ENCODE peak calls at places on chromosomes 11 and 22, in five cellular contexts. F, U, V, Q and M are unnamed samples.

GRCh38 chr11:1928891-1929541 is 9.5 kb downstream of the TNNT3 start:
- DNase-seq in F (no peak), U (peak; percentile 29), V (no peak), Q (no peak), M (no peak)

GRCh38 chr22:33248927-33249326 is 190.7 kb upstream of the SYN3 start:
- DNase-seq in F (no peak), U (no peak), V (no peak), Q (no peak), M (no peak)

GRCh38 chr22:30989473-30989872 is 20.4 kb downstream of the TUG1 start:
- DNase-seq in F (no peak), U (no peak), V (no peak), Q (no peak), M (no peak)

GRCh38 chr22:35037089-35037488 is 28.9 kb upstream of the ISX start:
- DNase-seq in F (no peak), U (no peak), V (peak; percentile 2), Q (peak; percentile 7), M (peak; percentile 13)

GRCh38 chr11:121312483-121312882 is 19.9 kb downstream of the SC5D start:
- DNase-seq in F (no peak), U (no peak), V (no peak), Q (no peak), M (no peak)

GRCh38 chr11:120529214-120529613 is 17.7 kb downstream of the GRIK4 start:
- DNase-seq in F (no peak), U (no peak), V (no peak), Q (no peak), M (no peak)

GRCh38 chr11:80383655-80384054 is 942.8 kb upstream of the TENM4 start:
- DNase-seq in F (peak; percentile 44), U (peak; percentile 32), V (no peak), Q (no peak), M (no peak)

GRCh38 chr11:206516-207212 is 535 bp downstream of the BET1L start:
- DNase-seq in F (peak; percentile 54), U (peak; percentile 56), V (peak; percentile 65), Q (peak; percentile 46), M (no peak)

GRCh38 chr11:23502821-23503220 is 642.5 kb upstream of the CCDC179 start:
- DNase-seq in F (no peak), U (no peak), V (no peak), Q (no peak), M (no peak)

GRCh38 chr11:134785059-134785458 is 373.0 kb upstream of the B3GAT1 start:
- DNase-seq in F (no peak), U (no peak), V (no peak), Q (no peak), M (no peak)

GRCh38 chr11:82523141-82523540 is 210.5 kb downstream of the FAM181B start:
- DNase-seq in F (peak; percentile 13), U (no peak), V (no peak), Q (no peak), M (no peak)

GRCh38 chr11:125326126-125326525 is 161.6 kb downstream of the PKNOX2 start:
- DNase-seq in F (no peak), U (no peak), V (no peak), Q (no peak), M (no peak)

GRCh38 chr11:13668957-13669521 is 571 bp downstream of the FAR1 start:
- DNase-seq in F (peak; percentile 55), U (no peak), V (peak; percentile 67), Q (peak; percentile 66), M (peak; percentile 64)

GRCh38 chr22:45349916-45350315 is 40.2 kb downstream of the FAM118A start:
- DNase-seq in F (no peak), U (no peak), V (no peak), Q (no peak), M (no peak)

GRCh38 chr22:17375914-17376614 is 6.8 kb downstream of the CECR2 start:
- DNase-seq in F (no peak), U (no peak), V (no peak), Q (no peak), M (no peak)

GRCh38 chr11:103889679-103890078 is 146.8 kb upstream of the DDI1 start:
- DNase-seq in F (no peak), U (no peak), V (peak; percentile 23), Q (no peak), M (no peak)

GRCh38 chr11:11538277-11538960 is 83.4 kb downstream of the GALNT18 start:
- DNase-seq in F (peak; percentile 30), U (peak; percentile 77), V (no peak), Q (no peak), M (no peak)

GRCh38 chr11:12175694-12176241 is 65.4 kb downstream of the MICAL2 start:
- DNase-seq in F (peak; percentile 38), U (no peak), V (peak; percentile 94), Q (no peak), M (peak; percentile 60)

GRCh38 chr22:43726296-43726695 is 85.8 kb downstream of the EFCAB6 start:
- DNase-seq in F (no peak), U (no peak), V (peak; percentile 30), Q (no peak), M (no peak)

GRCh38 chr11:32416301-32416700 is 19.0 kb downstream of the WT1 start:
- DNase-seq in F (no peak), U (no peak), V (no peak), Q (no peak), M (no peak)

GRCh38 chr11:32420937-32421532 is 14.3 kb downstream of the WT1 start:
- DNase-seq in F (no peak), U (peak; percentile 16), V (no peak), Q (peak; percentile 4), M (peak; percentile 83)

GRCh38 chr11:32420139-32420538 is 15.2 kb downstream of the WT1 start:
- DNase-seq in F (no peak), U (no peak), V (no peak), Q (no peak), M (no peak)

GRCh38 chr11:32421992-32422391 is 13.3 kb downstream of the WT1 start:
- DNase-seq in F (no peak), U (no peak), V (no peak), Q (no peak), M (no peak)

DNA sequence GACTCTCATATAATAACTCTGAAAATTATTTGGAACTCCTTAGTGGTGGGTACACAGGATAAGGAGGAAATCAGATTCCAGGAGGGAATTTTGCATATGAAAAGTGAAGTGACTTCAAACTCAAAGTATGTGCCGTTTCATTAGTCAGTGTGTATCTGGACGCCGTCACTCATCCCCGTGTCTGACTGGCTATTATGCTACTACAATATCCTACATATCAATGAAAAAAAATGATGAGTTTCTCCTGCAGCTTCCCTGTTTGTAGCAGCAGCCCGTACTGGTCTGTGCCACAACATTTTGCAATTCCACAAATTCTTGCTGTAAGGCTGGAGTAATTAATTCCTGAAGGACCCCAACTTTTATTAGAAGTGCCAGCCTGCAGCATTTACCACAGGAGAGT is 16.5 kb downstream of the WT1 start:
- DNase-seq in F (no peak), U (no peak), V (no peak), Q (no peak), M (no peak)
- TF ChIP-seq EZH2phosphoT487 in F (no peak), U (no peak), V (no peak), Q (no peak), M (no peak)

DNA sequence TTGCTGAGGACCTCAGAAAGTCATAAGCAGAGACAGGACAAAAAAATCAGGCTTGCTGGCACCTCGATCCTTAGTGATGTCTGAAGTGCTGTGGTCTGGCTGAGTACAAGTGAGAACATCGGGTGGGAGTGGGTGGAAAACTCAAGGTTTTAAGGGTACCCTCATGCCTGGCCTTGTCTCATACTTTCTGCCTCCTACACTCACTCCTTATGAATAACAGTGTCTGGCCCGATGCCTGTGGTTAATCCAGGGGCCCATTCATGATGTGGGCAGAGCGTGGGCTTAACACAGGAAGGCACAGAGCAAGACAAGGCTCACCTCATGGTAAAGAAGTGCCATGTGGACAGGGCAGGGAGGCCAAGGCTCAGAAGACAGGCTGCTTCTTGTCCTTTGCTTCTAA is 11.0 kb upstream of the UCP3 start:
- DNase-seq in F (no peak), U (no peak), V (peak; percentile 72), Q (no peak), M (no peak)
- TF ChIP-seq EZH2phosphoT487 in F (no peak), U (no peak), V (no peak), Q (no peak), M (no peak)

DNA sequence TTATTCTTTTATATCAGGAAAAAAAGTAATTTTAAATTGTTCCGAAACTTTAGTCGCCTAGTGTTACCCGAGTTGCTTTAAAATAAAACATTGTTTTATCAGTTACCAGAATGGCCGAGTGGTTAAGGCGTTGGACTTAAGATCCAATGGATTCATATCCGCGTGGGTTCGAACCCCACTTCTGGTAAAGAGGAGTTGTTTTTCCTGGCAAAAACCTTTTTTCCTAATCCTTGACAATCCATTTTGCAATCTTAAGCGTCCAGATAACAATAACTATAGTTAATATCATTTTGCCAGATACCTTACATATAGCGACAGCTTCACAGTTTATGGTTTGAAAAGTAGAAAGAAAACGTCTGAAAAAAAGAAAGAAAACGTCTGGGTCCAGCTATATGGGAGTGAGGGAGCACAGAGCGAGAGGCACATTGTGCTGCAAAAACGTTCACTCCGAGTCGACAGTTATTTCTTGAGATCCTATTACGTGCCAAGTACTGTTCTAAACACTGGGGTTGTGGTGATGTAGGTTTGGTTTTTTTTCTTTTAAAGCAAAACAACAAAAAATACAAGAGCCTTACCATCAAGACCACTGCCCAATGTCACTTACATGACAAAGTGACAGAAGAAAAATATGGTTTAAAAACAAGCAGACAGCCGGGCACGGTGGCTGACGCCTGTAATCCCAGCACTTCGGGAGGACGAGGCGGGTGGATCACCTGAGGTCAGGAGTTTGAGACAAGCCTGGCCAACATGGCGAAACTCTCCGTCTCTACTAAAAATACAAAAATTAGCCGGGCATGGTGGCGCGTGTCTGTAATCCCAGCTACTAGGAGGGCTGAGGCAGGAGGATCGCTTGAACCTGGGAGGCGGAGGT is 40.5 kb downstream of the OR4D9 start:
- DNase-seq in F (peak; percentile 84), U (peak; percentile 21), V (peak; percentile 86), Q (peak; percentile 43), M (no peak)
- TF ChIP-seq EZH2phosphoT487 in F (no peak), U (no peak), V (no peak), Q (no peak), M (no peak)

DNA sequence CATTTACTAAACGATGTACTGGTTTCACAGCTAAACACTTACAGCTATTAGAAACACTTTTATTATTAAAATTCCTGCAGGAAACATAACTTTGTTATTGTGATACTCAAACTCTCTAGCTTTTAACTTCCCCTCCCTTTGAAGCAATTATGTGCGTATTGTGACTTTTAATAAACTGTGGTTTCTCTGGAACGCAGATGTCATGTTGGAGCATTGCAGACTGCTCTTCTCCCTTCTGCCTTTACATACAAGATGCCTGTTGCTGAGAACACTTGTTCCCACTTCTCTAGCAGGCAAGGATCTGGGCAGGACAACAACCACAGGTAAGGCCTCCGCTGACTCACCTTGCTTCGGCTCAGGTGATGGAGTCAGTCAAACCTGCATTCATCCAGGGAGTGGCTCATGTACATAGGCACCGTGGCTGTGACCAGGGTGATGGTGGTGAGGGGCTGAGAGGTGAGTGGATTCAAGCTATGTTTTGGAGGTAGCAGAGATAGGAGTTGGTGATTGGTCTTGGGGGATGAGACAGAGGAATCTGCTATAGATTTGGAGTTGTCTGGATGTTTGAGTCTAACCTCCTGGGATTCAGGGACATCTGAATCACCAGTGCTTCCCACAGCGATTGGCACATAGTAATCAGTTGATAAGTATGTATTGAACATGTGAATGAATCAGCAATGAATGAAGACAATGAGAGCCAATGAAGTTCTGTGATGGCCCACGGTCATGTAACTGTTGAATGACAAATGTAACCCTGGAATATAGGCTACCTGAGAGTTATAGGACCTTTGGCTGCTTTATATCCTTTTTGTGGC is 106.0 kb downstream of the ADAMTS15 start:
- DNase-seq in F (no peak), U (no peak), V (peak; percentile 19), Q (no peak), M (no peak)
- TF ChIP-seq EZH2phosphoT487 in F (no peak), U (no peak), V (no peak), Q (no peak), M (no peak)

GRCh38 chr22:27980424-27981148 is 61.5 kb upstream of the PITPNB start:
- DNase-seq in F (no peak), U (no peak), V (no peak), Q (no peak), M (no peak)
- TF ChIP-seq EZH2phosphoT487 in F (no peak), U (no peak), V (no peak), Q (no peak), M (no peak)